ENCODE peak calls at places on chromosome 2, in four cellular contexts. One of them, this sample, is unnamed.

GRCh38 chr2:234823877-234824376 is 127.9 kb upstream of the SH3BP4 start:
- DNase-seq in A549: peak
- DNase-seq in transverse colon: no peak
- DNase-seq in testis: no peak
- DNase-seq in this sample: peak

GRCh38 chr2:106572541-106573148 is 85.5 kb downstream of the CD8B2 start:
- DNase-seq in transverse colon: no peak
- DNase-seq in A549: peak
- DNase-seq in testis: no peak
- DNase-seq in this sample: no peak

GRCh38 chr2:232941912-232942595 is 71.0 kb downstream of the NGEF start:
- DNase-seq in testis: no peak
- DNase-seq in A549: no peak
- DNase-seq in transverse colon: no peak
- DNase-seq in this sample: no peak

GRCh38 chr2:128310094-128310716 is 8.5 kb downstream of the HS6ST1 start:
- DNase-seq in testis: no peak
- DNase-seq in A549: no peak
- DNase-seq in transverse colon: no peak
- DNase-seq in this sample: peak

GRCh38 chr2:209960676-209961630 is 41.5 kb upstream of the RPE start:
- DNase-seq in transverse colon: peak
- DNase-seq in A549: peak
- DNase-seq in testis: peak
- DNase-seq in this sample: peak

GRCh38 chr2:148653437-148653836 is 8.9 kb downstream of the EPC2 start:
- DNase-seq in A549: no peak
- DNase-seq in testis: no peak
- DNase-seq in transverse colon: no peak
- DNase-seq in this sample: no peak

GRCh38 chr2:79373359-79374115 is 139.3 kb upstream of the CTNNA2 start:
- DNase-seq in testis: peak
- DNase-seq in A549: no peak
- DNase-seq in transverse colon: no peak
- DNase-seq in this sample: peak

GRCh38 chr2:207710814-207711740 is at the start of gene CCNYL1:
- DNase-seq in transverse colon: peak
- DNase-seq in testis: peak
- DNase-seq in A549: peak
- DNase-seq in this sample: peak

GRCh38 chr2:30177861-30178465 is 31.2 kb downstream of the YPEL5 start:
- DNase-seq in testis: no peak
- DNase-seq in transverse colon: no peak
- DNase-seq in A549: no peak
- DNase-seq in this sample: no peak

GRCh38 chr2:211132046-211132445 is 575.6 kb downstream of the CPS1 start:
- DNase-seq in A549: no peak
- DNase-seq in testis: no peak
- DNase-seq in transverse colon: no peak
- DNase-seq in this sample: no peak

GRCh38 chr2:238304116-238304515 is 15.7 kb upstream of the PER2 start:
- DNase-seq in transverse colon: no peak
- DNase-seq in A549: no peak
- DNase-seq in testis: no peak
- DNase-seq in this sample: no peak

GRCh38 chr2:66962625-66963207 is 434.4 kb upstream of the ETAA1 start:
- DNase-seq in A549: no peak
- DNase-seq in testis: no peak
- DNase-seq in transverse colon: peak
- DNase-seq in this sample: peak

GRCh38 chr2:156748238-156748637 is 312.1 kb downstream of the GPD2 start:
- DNase-seq in transverse colon: no peak
- DNase-seq in testis: no peak
- DNase-seq in A549: no peak
- DNase-seq in this sample: no peak

GRCh38 chr2:205139822-205140612 is 542.3 kb upstream of the NRP2 start:
- DNase-seq in A549: no peak
- DNase-seq in testis: no peak
- DNase-seq in transverse colon: no peak
- DNase-seq in this sample: peak

GRCh38 chr2:45134014-45134413 is 124.8 kb upstream of the SIX2 start:
- DNase-seq in A549: no peak
- DNase-seq in transverse colon: no peak
- DNase-seq in testis: no peak
- DNase-seq in this sample: no peak

GRCh38 chr2:187118331-187119099 is 269.5 kb upstream of the ZSWIM2 start:
- DNase-seq in transverse colon: no peak
- DNase-seq in testis: peak
- DNase-seq in A549: no peak
- DNase-seq in this sample: no peak

GRCh38 chr2:29013046-29013780 is 32.1 kb downstream of the TOGARAM2 start:
- DNase-seq in testis: no peak
- DNase-seq in A549: peak
- DNase-seq in transverse colon: no peak
- DNase-seq in this sample: no peak
- TF ChIP-seq POLR2A in testis: no peak
- TF ChIP-seq POLR2A in A549: no peak
- TF ChIP-seq POLR2A in transverse colon: no peak
- TF ChIP-seq POLR2A in this sample: no peak

DNA sequence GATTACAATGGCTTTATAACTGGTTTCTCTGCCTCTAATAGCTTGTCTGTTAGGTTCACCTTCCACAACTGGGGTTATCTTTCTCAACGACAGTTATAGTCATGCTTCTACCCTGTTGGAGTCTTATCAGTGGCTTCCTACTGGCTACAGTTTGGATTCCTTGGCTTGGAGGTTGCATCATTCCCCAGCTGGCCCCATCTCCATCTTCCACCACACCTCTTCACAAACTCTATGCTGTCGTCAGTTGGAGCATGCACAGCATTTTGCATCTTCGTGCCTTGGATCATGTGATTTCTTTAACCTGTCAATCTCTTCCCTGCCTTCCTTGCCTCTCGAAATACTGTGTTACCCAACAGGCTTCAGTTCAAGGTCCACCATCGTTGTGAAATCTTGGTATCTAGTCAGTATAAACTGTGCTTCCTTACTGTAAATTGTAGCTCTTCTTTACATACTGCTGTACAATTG is 316.3 kb upstream of the CXCR4 start:
- DNase-seq in testis: no peak
- DNase-seq in transverse colon: no peak
- DNase-seq in A549: no peak
- DNase-seq in this sample: no peak
- TF ChIP-seq CTCF in testis: no peak
- TF ChIP-seq CTCF in transverse colon: no peak
- TF ChIP-seq CTCF in A549: no peak
- TF ChIP-seq CTCF in this sample: no peak

GRCh38 chr2:173191601-173192000 is 116.0 kb downstream of the MAP3K20 start:
- DNase-seq in testis: no peak
- DNase-seq in A549: no peak
- DNase-seq in transverse colon: no peak
- DNase-seq in this sample: no peak
- H3K27ac ChIP-seq in testis: no peak
- H3K27ac ChIP-seq in A549: no peak
- H3K27ac ChIP-seq in transverse colon: no peak
- H3K27ac ChIP-seq in this sample: no peak

DNA sequence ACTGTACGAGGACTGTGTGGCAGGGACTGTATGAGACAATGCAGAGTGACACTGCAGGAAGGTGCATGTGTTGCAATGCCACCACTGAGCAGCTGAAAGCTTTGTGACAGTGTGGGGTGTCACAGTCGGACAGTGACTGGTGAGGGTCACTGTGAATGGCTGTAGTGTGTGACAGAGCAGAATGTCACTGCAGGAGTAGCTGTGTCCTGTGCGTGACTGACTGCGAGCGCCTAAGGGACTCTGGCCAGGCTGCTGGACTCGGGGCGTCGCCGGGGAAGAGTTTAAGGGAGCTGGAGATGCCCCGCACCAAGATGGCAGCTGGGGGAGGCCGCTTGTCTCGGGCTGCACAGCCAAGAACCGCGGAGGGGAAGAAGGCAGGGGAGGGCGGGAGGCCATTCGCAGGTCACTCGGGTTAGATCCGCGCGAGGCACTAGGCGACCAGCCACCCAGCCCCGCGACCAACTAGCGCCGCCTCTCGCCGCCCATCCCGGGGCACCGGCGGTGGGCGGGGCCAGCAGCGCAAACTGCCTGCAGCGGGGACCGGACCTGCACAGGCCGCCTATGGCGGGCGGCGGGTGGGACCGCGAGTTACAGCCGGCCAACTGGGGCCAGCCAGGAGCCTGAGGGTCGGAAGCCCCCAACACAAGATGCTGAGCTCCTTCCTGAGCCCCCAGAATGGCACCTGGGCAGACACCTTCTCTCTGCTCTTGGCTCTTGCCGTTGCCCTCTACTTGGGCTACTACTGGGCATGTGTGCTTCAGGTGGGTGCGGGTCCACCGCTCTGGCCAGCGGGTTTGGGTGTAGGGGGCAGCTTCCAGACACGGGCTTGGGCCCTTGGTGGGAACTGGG is at the start of gene ABHD1:
- DNase-seq in A549: peak
- DNase-seq in testis: peak
- DNase-seq in transverse colon: peak
- DNase-seq in this sample: peak
- TF ChIP-seq POLR2A in A549: peak
- TF ChIP-seq POLR2A in testis: no peak
- TF ChIP-seq POLR2A in transverse colon: peak
- TF ChIP-seq POLR2A in this sample: peak

GRCh38 chr2:82591718-82592117 is 1867.4 kb downstream of the SUCLG1 start:
- DNase-seq in testis: no peak
- DNase-seq in transverse colon: no peak
- DNase-seq in A549: no peak
- DNase-seq in this sample: no peak
- TF ChIP-seq CTCF in testis: no peak
- TF ChIP-seq CTCF in transverse colon: no peak
- TF ChIP-seq CTCF in A549: no peak
- TF ChIP-seq CTCF in this sample: no peak

This sample was measured in adrenal gland.